ENCODE peak calls at places on chromosomes 11 and 22, in seven cellular contexts. One of them, this sample, is unnamed.

GRCh38 chr11:38612701-38613100 is 2014.7 kb upstream of the RAG2 start:
- DNase-seq in NCI-H1417: no peak
- DNase-seq in pancreas: no peak
- DNase-seq in stimulated activated CD4-positive, alpha-beta T cell treated with anti-CD3 and anti-CD28 coated beads, Interleukin-1b, Interleukin-23, amount 100 ng/mL, for 4 hours: no peak
- DNase-seq in heart left ventricle: no peak
- DNase-seq in left cardiac atrium: no peak
- DNase-seq in A549: no peak
- DNase-seq in this sample: no peak

GRCh38 chr11:25910090-25910489 is 421.8 kb upstream of the ANO3 start:
- DNase-seq in NCI-H1417: peak
- DNase-seq in pancreas: no peak
- DNase-seq in stimulated activated CD4-positive, alpha-beta T cell treated with anti-CD3 and anti-CD28 coated beads, Interleukin-1b, Interleukin-23, amount 100 ng/mL, for 4 hours: no peak
- DNase-seq in heart left ventricle: no peak
- DNase-seq in left cardiac atrium: no peak
- DNase-seq in A549: no peak
- DNase-seq in this sample: no peak

GRCh38 chr11:88337342-88338222 is at the start of gene CTSC:
- DNase-seq in NCI-H1417: peak
- DNase-seq in pancreas: peak
- DNase-seq in stimulated activated CD4-positive, alpha-beta T cell treated with anti-CD3 and anti-CD28 coated beads, Interleukin-1b, Interleukin-23, amount 100 ng/mL, for 4 hours: peak
- DNase-seq in heart left ventricle: peak
- DNase-seq in left cardiac atrium: peak
- DNase-seq in A549: peak
- DNase-seq in this sample: peak

GRCh38 chr11:29260939-29261705 is 755.7 kb downstream of the KCNA4 start:
- DNase-seq in NCI-H1417: no peak
- DNase-seq in pancreas: no peak
- DNase-seq in stimulated activated CD4-positive, alpha-beta T cell treated with anti-CD3 and anti-CD28 coated beads, Interleukin-1b, Interleukin-23, amount 100 ng/mL, for 4 hours: no peak
- DNase-seq in heart left ventricle: no peak
- DNase-seq in left cardiac atrium: no peak
- DNase-seq in A549: peak
- DNase-seq in this sample: no peak

GRCh38 chr11:112961146-112961668 is at the start of gene NCAM1:
- DNase-seq in NCI-H1417: peak
- DNase-seq in pancreas: peak
- DNase-seq in stimulated activated CD4-positive, alpha-beta T cell treated with anti-CD3 and anti-CD28 coated beads, Interleukin-1b, Interleukin-23, amount 100 ng/mL, for 4 hours: no peak
- DNase-seq in heart left ventricle: peak
- DNase-seq in left cardiac atrium: peak
- DNase-seq in A549: peak
- DNase-seq in this sample: peak

GRCh38 chr11:131465746-131466145 is 95.3 kb downstream of the NTM start:
- DNase-seq in NCI-H1417: no peak
- DNase-seq in pancreas: no peak
- DNase-seq in stimulated activated CD4-positive, alpha-beta T cell treated with anti-CD3 and anti-CD28 coated beads, Interleukin-1b, Interleukin-23, amount 100 ng/mL, for 4 hours: no peak
- DNase-seq in heart left ventricle: no peak
- DNase-seq in left cardiac atrium: no peak
- DNase-seq in A549: no peak
- DNase-seq in this sample: no peak

GRCh38 chr22:46038516-46039430 is 61.8 kb upstream of the WNT7B start:
- DNase-seq in NCI-H1417: no peak
- DNase-seq in pancreas: peak
- DNase-seq in stimulated activated CD4-positive, alpha-beta T cell treated with anti-CD3 and anti-CD28 coated beads, Interleukin-1b, Interleukin-23, amount 100 ng/mL, for 4 hours: no peak
- DNase-seq in heart left ventricle: no peak
- DNase-seq in left cardiac atrium: peak
- DNase-seq in A549: no peak
- DNase-seq in this sample: peak

GRCh38 chr22:46024136-46024840 is 47.3 kb upstream of the WNT7B start:
- DNase-seq in NCI-H1417: no peak
- DNase-seq in pancreas: peak
- DNase-seq in stimulated activated CD4-positive, alpha-beta T cell treated with anti-CD3 and anti-CD28 coated beads, Interleukin-1b, Interleukin-23, amount 100 ng/mL, for 4 hours: no peak
- DNase-seq in heart left ventricle: peak
- DNase-seq in left cardiac atrium: peak
- DNase-seq in A549: no peak
- DNase-seq in this sample: peak

GRCh38 chr11:126147268-126148111 is 64.0 kb downstream of the RPUSD4 start:
- DNase-seq in NCI-H1417: peak
- DNase-seq in pancreas: no peak
- DNase-seq in stimulated activated CD4-positive, alpha-beta T cell treated with anti-CD3 and anti-CD28 coated beads, Interleukin-1b, Interleukin-23, amount 100 ng/mL, for 4 hours: no peak
- DNase-seq in heart left ventricle: no peak
- DNase-seq in left cardiac atrium: no peak
- DNase-seq in A549: no peak
- DNase-seq in this sample: no peak

GRCh38 chr11:43542734-43543133 is 137.8 kb upstream of the HSD17B12 start:
- DNase-seq in NCI-H1417: no peak
- DNase-seq in pancreas: no peak
- DNase-seq in stimulated activated CD4-positive, alpha-beta T cell treated with anti-CD3 and anti-CD28 coated beads, Interleukin-1b, Interleukin-23, amount 100 ng/mL, for 4 hours: no peak
- DNase-seq in heart left ventricle: no peak
- DNase-seq in left cardiac atrium: no peak
- DNase-seq in A549: no peak
- DNase-seq in this sample: no peak

GRCh38 chr11:84564180-84564866 is 1062.8 kb downstream of the DLG2 start:
- DNase-seq in NCI-H1417: peak
- DNase-seq in pancreas: peak
- DNase-seq in stimulated activated CD4-positive, alpha-beta T cell treated with anti-CD3 and anti-CD28 coated beads, Interleukin-1b, Interleukin-23, amount 100 ng/mL, for 4 hours: no peak
- DNase-seq in heart left ventricle: no peak
- DNase-seq in left cardiac atrium: peak
- DNase-seq in A549: peak
- DNase-seq in this sample: no peak

GRCh38 chr22:45216133-45217003 is 24.3 kb downstream of the KIAA0930 start:
- DNase-seq in NCI-H1417: no peak
- DNase-seq in pancreas: peak
- DNase-seq in stimulated activated CD4-positive, alpha-beta T cell treated with anti-CD3 and anti-CD28 coated beads, Interleukin-1b, Interleukin-23, amount 100 ng/mL, for 4 hours: no peak
- DNase-seq in heart left ventricle: no peak
- DNase-seq in left cardiac atrium: no peak
- DNase-seq in A549: no peak
- DNase-seq in this sample: peak

GRCh38 chr11:18769802-18770456 is 21.7 kb downstream of the PTPN5 start:
- DNase-seq in NCI-H1417: no peak
- DNase-seq in pancreas: no peak
- DNase-seq in stimulated activated CD4-positive, alpha-beta T cell treated with anti-CD3 and anti-CD28 coated beads, Interleukin-1b, Interleukin-23, amount 100 ng/mL, for 4 hours: no peak
- DNase-seq in heart left ventricle: no peak
- DNase-seq in left cardiac atrium: no peak
- DNase-seq in A549: no peak
- DNase-seq in this sample: no peak

GRCh38 chr22:28986366-28986765 is 75.3 kb downstream of the C22orf31 start:
- DNase-seq in NCI-H1417: no peak
- DNase-seq in pancreas: no peak
- DNase-seq in stimulated activated CD4-positive, alpha-beta T cell treated with anti-CD3 and anti-CD28 coated beads, Interleukin-1b, Interleukin-23, amount 100 ng/mL, for 4 hours: no peak
- DNase-seq in heart left ventricle: no peak
- DNase-seq in left cardiac atrium: no peak
- DNase-seq in A549: no peak
- DNase-seq in this sample: no peak

GRCh38 chr11:113048820-113049555 is 87.8 kb downstream of the NCAM1 start:
- DNase-seq in NCI-H1417: no peak
- DNase-seq in pancreas: no peak
- DNase-seq in stimulated activated CD4-positive, alpha-beta T cell treated with anti-CD3 and anti-CD28 coated beads, Interleukin-1b, Interleukin-23, amount 100 ng/mL, for 4 hours: no peak
- DNase-seq in heart left ventricle: no peak
- DNase-seq in left cardiac atrium: no peak
- DNase-seq in A549: no peak
- DNase-seq in this sample: no peak

GRCh38 chr11:32113200-32113599 is 22.3 kb downstream of the RCN1 start:
- DNase-seq in NCI-H1417: no peak
- DNase-seq in pancreas: no peak
- DNase-seq in stimulated activated CD4-positive, alpha-beta T cell treated with anti-CD3 and anti-CD28 coated beads, Interleukin-1b, Interleukin-23, amount 100 ng/mL, for 4 hours: no peak
- DNase-seq in heart left ventricle: no peak
- DNase-seq in left cardiac atrium: no peak
- DNase-seq in A549: no peak
- DNase-seq in this sample: no peak

GRCh38 chr11:16923987-16924386 is 90.2 kb downstream of the PLEKHA7 start:
- DNase-seq in NCI-H1417: no peak
- DNase-seq in pancreas: no peak
- DNase-seq in stimulated activated CD4-positive, alpha-beta T cell treated with anti-CD3 and anti-CD28 coated beads, Interleukin-1b, Interleukin-23, amount 100 ng/mL, for 4 hours: no peak
- DNase-seq in heart left ventricle: no peak
- DNase-seq in left cardiac atrium: no peak
- DNase-seq in A549: no peak
- DNase-seq in this sample: no peak

GRCh38 chr22:38735465-38736256 is 20.1 kb downstream of the SUN2 start:
- DNase-seq in NCI-H1417: no peak
- DNase-seq in pancreas: peak
- DNase-seq in stimulated activated CD4-positive, alpha-beta T cell treated with anti-CD3 and anti-CD28 coated beads, Interleukin-1b, Interleukin-23, amount 100 ng/mL, for 4 hours: no peak
- DNase-seq in heart left ventricle: peak
- DNase-seq in left cardiac atrium: peak
- DNase-seq in A549: no peak
- DNase-seq in this sample: peak

GRCh38 chr11:272195-272930 is 5.8 kb upstream of the NLRP6 start:
- DNase-seq in NCI-H1417: no peak
- DNase-seq in pancreas: peak
- DNase-seq in stimulated activated CD4-positive, alpha-beta T cell treated with anti-CD3 and anti-CD28 coated beads, Interleukin-1b, Interleukin-23, amount 100 ng/mL, for 4 hours: no peak
- DNase-seq in heart left ventricle: no peak
- DNase-seq in left cardiac atrium: no peak
- DNase-seq in A549: no peak
- DNase-seq in this sample: no peak

GRCh38 chr11:114259551-114259983 is 36.6 kb upstream of the NNMT start:
- DNase-seq in NCI-H1417: peak
- DNase-seq in pancreas: no peak
- DNase-seq in stimulated activated CD4-positive, alpha-beta T cell treated with anti-CD3 and anti-CD28 coated beads, Interleukin-1b, Interleukin-23, amount 100 ng/mL, for 4 hours: no peak
- DNase-seq in heart left ventricle: no peak
- DNase-seq in left cardiac atrium: no peak
- DNase-seq in A549: no peak
- DNase-seq in this sample: no peak

GRCh38 chr22:39666495-39666894 is 95.9 kb downstream of the CACNA1I start:
- DNase-seq in NCI-H1417: no peak
- DNase-seq in pancreas: no peak
- DNase-seq in stimulated activated CD4-positive, alpha-beta T cell treated with anti-CD3 and anti-CD28 coated beads, Interleukin-1b, Interleukin-23, amount 100 ng/mL, for 4 hours: no peak
- DNase-seq in heart left ventricle: no peak
- DNase-seq in left cardiac atrium: no peak
- DNase-seq in A549: no peak
- DNase-seq in this sample: no peak

GRCh38 chr11:34182921-34183685 is 77.7 kb downstream of the NAT10 start:
- DNase-seq in NCI-H1417: no peak
- DNase-seq in pancreas: no peak
- DNase-seq in stimulated activated CD4-positive, alpha-beta T cell treated with anti-CD3 and anti-CD28 coated beads, Interleukin-1b, Interleukin-23, amount 100 ng/mL, for 4 hours: no peak
- DNase-seq in heart left ventricle: no peak
- DNase-seq in left cardiac atrium: no peak
- DNase-seq in A549: no peak
- DNase-seq in this sample: no peak

GRCh38 chr11:119683783-119684182 is 45.2 kb downstream of the NECTIN1 start:
- DNase-seq in NCI-H1417: no peak
- DNase-seq in pancreas: peak
- DNase-seq in stimulated activated CD4-positive, alpha-beta T cell treated with anti-CD3 and anti-CD28 coated beads, Interleukin-1b, Interleukin-23, amount 100 ng/mL, for 4 hours: no peak
- DNase-seq in heart left ventricle: no peak
- DNase-seq in left cardiac atrium: no peak
- DNase-seq in A549: no peak
- DNase-seq in this sample: no peak

GRCh38 chr11:14748093-14748492 is 104.5 kb downstream of the PDE3B start:
- DNase-seq in NCI-H1417: no peak
- DNase-seq in pancreas: no peak
- DNase-seq in stimulated activated CD4-positive, alpha-beta T cell treated with anti-CD3 and anti-CD28 coated beads, Interleukin-1b, Interleukin-23, amount 100 ng/mL, for 4 hours: no peak
- DNase-seq in heart left ventricle: no peak
- DNase-seq in left cardiac atrium: no peak
- DNase-seq in A549: no peak
- DNase-seq in this sample: no peak

GRCh38 chr11:60193687-60194433 is 11.0 kb upstream of the MS4A6A start:
- DNase-seq in NCI-H1417: peak
- DNase-seq in pancreas: no peak
- DNase-seq in stimulated activated CD4-positive, alpha-beta T cell treated with anti-CD3 and anti-CD28 coated beads, Interleukin-1b, Interleukin-23, amount 100 ng/mL, for 4 hours: peak
- DNase-seq in heart left ventricle: peak
- DNase-seq in left cardiac atrium: peak
- DNase-seq in A549: peak
- DNase-seq in this sample: no peak

GRCh38 chr11:44708063-44708462 is 18.7 kb upstream of the TSPAN18 start:
- DNase-seq in NCI-H1417: no peak
- DNase-seq in pancreas: no peak
- DNase-seq in stimulated activated CD4-positive, alpha-beta T cell treated with anti-CD3 and anti-CD28 coated beads, Interleukin-1b, Interleukin-23, amount 100 ng/mL, for 4 hours: no peak
- DNase-seq in heart left ventricle: peak
- DNase-seq in left cardiac atrium: peak
- DNase-seq in A549: no peak
- DNase-seq in this sample: no peak